ENCODE peak calls at places on chromosomes 3 and 15, in ten cellular contexts. E is endothelial cell; H is fibroblast of pulmonary artery; L is RWPE2; J is A549; I is GM10248; X is psoas muscle; S is D721Med; Q is osteocyte; K is CD8-positive, alpha-beta T cell. G is an unnamed sample.
A peak's percentile ranks its signal among the peaks of the same experiment; 100 is the strongest.

GRCh38 chr3:102224171-102224570 is 210.6 kb upstream of the ZPLD1 start:
- DNase-seq in E (peak; percentile 19), H (peak; percentile 46), L (no peak), J (peak; percentile 52), I (peak; percentile 20), X (no peak), S (no peak), Q (no peak), K (no peak), G (peak; percentile 30)

GRCh38 chr3:111582114-111582461 is 13.1 kb downstream of the ZBED2 start:
- DNase-seq in E (no peak), H (peak; percentile 73), L (no peak), J (peak; percentile 82), I (no peak), X (no peak), S (no peak), Q (no peak), K (no peak), G (no peak)

GRCh38 chr3:114892880-114893279 is 254.2 kb downstream of the ZBTB20 start:
- DNase-seq in E (no peak), H (no peak), L (no peak), J (no peak), I (no peak), X (no peak), S (no peak), Q (no peak), K (no peak), G (no peak)

GRCh38 chr3:115068799-115069198 is 78.3 kb downstream of the ZBTB20 start:
- DNase-seq in E (no peak), H (peak; percentile 22), L (no peak), J (no peak), I (no peak), X (no peak), S (no peak), Q (no peak), K (no peak), G (no peak)

GRCh38 chr15:57432141-57432701 is 55.9 kb downstream of the CGNL1 start:
- DNase-seq in E (no peak), H (peak; percentile 31), L (no peak), J (no peak), I (no peak), X (no peak), S (peak; percentile 34), Q (no peak), K (no peak), G (no peak)

GRCh38 chr3:3232251-3232650 is 52.8 kb upstream of the CRBN start:
- DNase-seq in E (no peak), H (no peak), L (no peak), J (no peak), I (no peak), X (no peak), S (no peak), Q (no peak), K (no peak), G (no peak)

GRCh38 chr3:50572801-50573371 is 3.6 kb downstream of the HEMK1 start:
- DNase-seq in E (no peak), H (no peak), L (no peak), J (no peak), I (no peak), X (no peak), S (no peak), Q (no peak), K (no peak), G (no peak)

GRCh38 chr3:97996988-97997387 is 24.8 kb upstream of the RIOX2 start:
- DNase-seq in E (no peak), H (no peak), L (no peak), J (no peak), I (no peak), X (no peak), S (no peak), Q (no peak), K (no peak), G (no peak)

GRCh38 chr15:66196565-66196964 is 57.0 kb downstream of the MEGF11 start:
- DNase-seq in E (no peak), H (no peak), L (no peak), J (no peak), I (no peak), X (no peak), S (no peak), Q (no peak), K (no peak), G (no peak)

GRCh38 chr15:99442268-99442897 is 123.4 kb upstream of the MEF2A start:
- DNase-seq in E (no peak), H (peak; percentile 93), L (peak; percentile 86), J (peak; percentile 43), I (no peak), X (peak; percentile 83), S (no peak), Q (peak; percentile 87), K (no peak), G (no peak)

GRCh38 chr15:63460210-63461135 is 43.9 kb upstream of the USP3 start:
- DNase-seq in E (no peak), H (no peak), L (no peak), J (no peak), I (no peak), X (no peak), S (no peak), Q (no peak), K (no peak), G (no peak)

GRCh38 chr15:63462053-63462452 is 42.3 kb upstream of the USP3 start:
- DNase-seq in E (no peak), H (peak; percentile 72), L (no peak), J (peak; percentile 53), I (no peak), X (no peak), S (no peak), Q (no peak), K (no peak), G (no peak)

GRCh38 chr15:63463030-63463429 is 41.4 kb upstream of the USP3 start:
- DNase-seq in E (no peak), H (no peak), L (no peak), J (no peak), I (no peak), X (no peak), S (no peak), Q (no peak), K (no peak), G (no peak)

GRCh38 chr15:63458794-63459395 is 45.5 kb upstream of the USP3 start:
- DNase-seq in E (no peak), H (no peak), L (no peak), J (no peak), I (no peak), X (no peak), S (no peak), Q (no peak), K (no peak), G (no peak)

DNA sequence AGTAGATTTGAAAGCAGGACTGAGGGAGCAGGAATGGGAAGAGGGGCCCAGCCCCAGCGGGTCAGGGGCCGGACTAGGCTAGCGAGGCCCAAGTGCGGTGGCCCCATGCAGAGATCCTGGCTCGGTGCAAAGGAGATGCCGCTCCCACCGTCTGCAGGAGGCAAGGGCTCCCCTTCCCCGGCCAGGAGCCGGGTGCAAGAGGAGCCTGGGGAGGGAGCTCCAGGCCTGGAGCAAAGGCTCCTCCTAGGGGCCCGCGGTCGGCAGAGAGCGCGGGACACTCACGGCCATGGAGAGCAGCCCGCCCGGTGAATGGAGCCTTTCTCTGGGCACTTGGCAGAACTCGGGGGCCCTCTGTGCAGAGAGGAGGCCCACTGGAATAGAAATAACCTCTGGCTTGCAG is 43.2 kb upstream of the USP3 start:
- DNase-seq in E (peak; percentile 42), H (peak; percentile 44), L (no peak), J (no peak), I (no peak), X (no peak), S (no peak), Q (no peak), K (no peak), G (no peak)
- TF ChIP-seq CTCF in E (no peak), H (peak; percentile 21), L (no peak), J (peak; percentile 18), I (no peak), X (no peak), S (no peak), Q (no peak), K (no peak), G (no peak)

GRCh38 chr15:59688888-59689625 is at the start of gene BNIP2:
- DNase-seq in E (peak; percentile 99), H (peak; percentile 99), L (peak; percentile 100), J (peak; percentile 100), I (peak; percentile 93), X (peak; percentile 100), S (peak; percentile 60), Q (peak; percentile 99), K (peak; percentile 100), G (peak; percentile 93)
- TF ChIP-seq CTCF in E (no peak), H (no peak), L (no peak), J (no peak), I (no peak), X (no peak), S (no peak), Q (peak; percentile 18), K (no peak), G (peak; percentile 4)

DNA sequence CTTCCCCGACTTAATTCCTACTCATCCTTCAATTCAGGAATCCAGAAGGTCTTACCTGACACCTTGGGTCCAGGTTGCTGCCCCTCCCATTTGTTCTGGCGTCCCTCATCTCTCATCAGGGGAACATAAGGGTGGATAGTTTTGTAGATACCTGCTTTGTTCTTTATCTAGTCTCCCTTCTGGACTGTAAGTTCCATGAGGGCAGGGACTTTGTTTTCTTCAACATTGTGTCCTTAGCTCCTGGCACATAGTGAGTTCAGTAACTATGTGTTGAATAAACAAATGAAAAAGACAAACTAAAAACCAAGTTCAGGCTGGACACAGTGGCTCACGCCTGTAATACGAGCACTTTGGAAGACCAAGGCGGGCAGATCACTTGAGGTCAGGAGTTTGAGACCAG is 13.2 kb upstream of the GPD1L start:
- DNase-seq in E (no peak), H (no peak), L (no peak), J (no peak), I (no peak), X (no peak), S (no peak), Q (no peak), K (no peak), G (no peak)
- TF ChIP-seq CTCF in E (no peak), H (no peak), L (no peak), J (no peak), I (no peak), X (no peak), S (no peak), Q (no peak), K (no peak), G (no peak)

DNA sequence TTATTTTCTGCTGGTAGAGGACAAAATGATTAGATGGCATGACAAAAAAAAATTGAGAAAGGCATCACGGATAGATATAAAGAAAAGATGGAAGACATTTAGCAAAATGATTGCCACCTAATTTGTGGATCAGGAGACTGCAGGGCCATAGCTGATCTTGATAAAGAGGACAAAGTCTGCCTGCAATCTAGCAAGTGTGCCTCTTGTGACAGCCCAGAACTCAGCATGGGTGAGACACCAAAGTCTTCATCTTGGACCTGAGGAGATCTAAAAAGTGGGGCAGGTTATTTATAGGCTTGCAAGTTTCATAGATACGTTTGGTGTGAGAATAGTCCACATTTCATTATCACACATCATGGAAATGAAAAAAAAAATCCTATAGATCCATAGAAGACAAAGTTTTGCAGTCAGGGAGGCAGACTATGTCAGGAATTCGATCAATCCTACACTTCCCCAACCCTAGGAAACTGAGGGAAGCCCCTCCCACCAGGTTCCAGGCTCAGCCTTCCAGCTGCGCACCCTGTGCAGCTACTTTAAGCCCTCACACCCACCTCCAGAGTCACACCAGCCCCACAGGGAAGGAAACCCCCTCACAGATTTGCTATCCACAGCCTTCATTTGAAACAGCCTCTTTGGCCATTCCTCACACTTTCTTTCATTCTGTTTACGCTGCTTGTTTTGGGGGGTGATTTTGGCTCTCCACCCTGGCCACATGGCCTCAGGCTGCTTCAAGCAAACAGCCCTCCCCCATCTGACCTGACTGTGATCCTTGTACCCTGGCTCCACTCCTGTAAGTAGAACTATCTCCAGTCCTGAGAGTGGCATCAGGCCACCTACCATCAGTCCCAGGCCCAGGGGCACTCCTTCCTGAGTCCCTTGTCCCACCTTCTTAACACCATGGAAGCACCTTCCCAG is 28.1 kb upstream of the KLHL6 start:
- DNase-seq in E (no peak), H (no peak), L (no peak), J (no peak), I (no peak), X (no peak), S (no peak), Q (no peak), K (no peak), G (no peak)
- TF ChIP-seq CTCF in E (no peak), H (no peak), L (no peak), J (no peak), I (no peak), X (no peak), S (no peak), Q (no peak), K (no peak), G (no peak)

G was measured in GM13977.